ENCODE peak calls at places on chromosomes 7 and 10, in eight cellular contexts. One of them, this sample, is unnamed.

GRCh38 chr10:75528392-75528791 is 97.0 kb downstream of the LRMDA start:
- DNase-seq in A549: no peak
- DNase-seq in fibroblast of lung: no peak
- DNase-seq in IMR-90: no peak
- DNase-seq in H9: no peak
- DNase-seq in hepatocyte: no peak
- DNase-seq in MM.1S: no peak
- DNase-seq in PC-3: no peak
- DNase-seq in this sample: no peak

GRCh38 chr10:58791137-58791536 is 278.5 kb downstream of the BICC1 start:
- DNase-seq in A549: no peak
- DNase-seq in MM.1S: no peak
- DNase-seq in PC-3: peak; percentile 96
- DNase-seq in fibroblast of lung: peak; percentile 74
- DNase-seq in IMR-90: peak; percentile 55
- DNase-seq in H9: no peak
- DNase-seq in hepatocyte: no peak
- DNase-seq in this sample: peak; percentile 30

GRCh38 chr10:83983578-83984255 is 155.6 kb upstream of the GHITM start:
- DNase-seq in H9: peak; percentile 66
- DNase-seq in fibroblast of lung: no peak
- DNase-seq in hepatocyte: no peak
- DNase-seq in PC-3: no peak
- DNase-seq in A549: no peak
- DNase-seq in IMR-90: no peak
- DNase-seq in MM.1S: no peak
- DNase-seq in this sample: peak; percentile 87

GRCh38 chr10:75877877-75878276 is 446.5 kb downstream of the LRMDA start:
- DNase-seq in IMR-90: no peak
- DNase-seq in fibroblast of lung: no peak
- DNase-seq in PC-3: no peak
- DNase-seq in A549: no peak
- DNase-seq in H9: no peak
- DNase-seq in MM.1S: no peak
- DNase-seq in hepatocyte: no peak
- DNase-seq in this sample: no peak

GRCh38 chr7:152383341-152384234 is 52.2 kb downstream of the KMT2C start:
- DNase-seq in IMR-90: peak; percentile 95
- DNase-seq in H9: no peak
- DNase-seq in hepatocyte: no peak
- DNase-seq in PC-3: no peak
- DNase-seq in A549: no peak
- DNase-seq in fibroblast of lung: peak; percentile 94
- DNase-seq in MM.1S: no peak
- DNase-seq in this sample: peak; percentile 52

GRCh38 chr10:84308481-84309304 is 19.7 kb upstream of the CCSER2 start:
- DNase-seq in hepatocyte: no peak
- DNase-seq in PC-3: peak; percentile 48
- DNase-seq in H9: no peak
- DNase-seq in A549: no peak
- DNase-seq in IMR-90: peak; percentile 92
- DNase-seq in fibroblast of lung: peak; percentile 77
- DNase-seq in MM.1S: no peak
- DNase-seq in this sample: peak; percentile 24

GRCh38 chr10:36759111-36759805 is 366.1 kb upstream of the ANKRD30A start:
- DNase-seq in hepatocyte: no peak
- DNase-seq in PC-3: peak; percentile 100
- DNase-seq in fibroblast of lung: peak; percentile 77
- DNase-seq in H9: no peak
- DNase-seq in A549: peak; percentile 5
- DNase-seq in MM.1S: no peak
- DNase-seq in IMR-90: peak; percentile 93
- DNase-seq in this sample: peak; percentile 56

GRCh38 chr7:108415821-108416536 is 40.3 kb downstream of the NRCAM start:
- DNase-seq in H9: no peak
- DNase-seq in MM.1S: peak; percentile 93
- DNase-seq in A549: peak; percentile 56
- DNase-seq in fibroblast of lung: peak; percentile 47
- DNase-seq in IMR-90: no peak
- DNase-seq in hepatocyte: no peak
- DNase-seq in PC-3: peak; percentile 10
- DNase-seq in this sample: peak; percentile 81

GRCh38 chr10:125230251-125230650 is 69.9 kb upstream of the CTBP2 start:
- DNase-seq in fibroblast of lung: peak; percentile 65
- DNase-seq in hepatocyte: no peak
- DNase-seq in MM.1S: no peak
- DNase-seq in H9: no peak
- DNase-seq in IMR-90: peak; percentile 54
- DNase-seq in PC-3: no peak
- DNase-seq in A549: no peak
- DNase-seq in this sample: no peak

GRCh38 chr10:102919237-102919959 is 1.3 kb downstream of the CNNM2 start:
- DNase-seq in PC-3: no peak
- DNase-seq in MM.1S: no peak
- DNase-seq in hepatocyte: peak; percentile 42
- DNase-seq in fibroblast of lung: no peak
- DNase-seq in A549: no peak
- DNase-seq in IMR-90: peak; percentile 25
- DNase-seq in H9: peak; percentile 41
- DNase-seq in this sample: no peak

GRCh38 chr10:122853665-122854313 is 8.1 kb upstream of the CUZD1 start:
- DNase-seq in MM.1S: no peak
- DNase-seq in hepatocyte: no peak
- DNase-seq in A549: no peak
- DNase-seq in fibroblast of lung: peak; percentile 47
- DNase-seq in IMR-90: peak; percentile 63
- DNase-seq in H9: no peak
- DNase-seq in PC-3: peak; percentile 33
- DNase-seq in this sample: no peak

GRCh38 chr10:98391578-98391991 is 23.4 kb downstream of the PYROXD2 start:
- DNase-seq in hepatocyte: no peak
- DNase-seq in MM.1S: no peak
- DNase-seq in fibroblast of lung: peak; percentile 57
- DNase-seq in PC-3: no peak
- DNase-seq in IMR-90: peak; percentile 49
- DNase-seq in H9: no peak
- DNase-seq in A549: no peak
- DNase-seq in this sample: peak; percentile 43

GRCh38 chr7:48139461-48139860 is 31.8 kb upstream of the ABCA13 start:
- DNase-seq in MM.1S: peak; percentile 17
- DNase-seq in fibroblast of lung: peak; percentile 12
- DNase-seq in H9: peak; percentile 62
- DNase-seq in A549: peak; percentile 16
- DNase-seq in IMR-90: peak; percentile 28
- DNase-seq in PC-3: peak; percentile 56
- DNase-seq in hepatocyte: peak; percentile 25
- DNase-seq in this sample: no peak

DNA sequence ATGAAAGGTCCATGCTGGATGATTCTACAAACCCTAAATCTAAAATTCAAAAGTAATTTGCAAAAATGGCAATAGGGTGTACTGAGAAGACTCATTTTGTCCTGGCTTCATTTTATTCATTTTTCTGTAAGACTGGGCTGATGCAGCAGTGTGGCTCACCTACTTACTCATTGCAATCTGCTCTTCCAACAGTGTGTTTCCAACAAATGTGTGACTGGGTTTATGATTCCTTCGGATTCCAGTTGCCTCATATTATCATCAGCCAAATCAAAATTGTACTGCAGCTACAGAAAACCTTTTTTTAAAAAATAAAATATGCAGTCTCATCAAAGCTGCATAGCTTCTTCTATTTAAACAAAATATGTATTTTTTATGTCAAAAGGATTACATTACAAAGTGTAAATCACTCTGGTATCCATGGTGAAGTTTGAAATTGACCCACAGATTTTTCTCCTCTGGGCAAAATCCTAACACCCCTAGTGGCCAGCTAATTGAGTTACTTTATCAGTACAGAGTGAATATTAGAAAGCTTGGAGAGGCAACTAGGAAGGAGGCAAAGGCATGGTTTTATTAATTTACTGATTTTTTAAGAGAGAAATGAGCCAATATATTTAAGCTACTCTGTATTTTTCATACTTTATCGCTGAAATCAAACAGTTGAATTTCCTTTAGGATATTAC is 390.3 kb downstream of the MAGI2 start:
- DNase-seq in MM.1S: no peak
- DNase-seq in IMR-90: peak; percentile 58
- DNase-seq in A549: no peak
- DNase-seq in H9: no peak
- DNase-seq in PC-3: no peak
- DNase-seq in hepatocyte: no peak
- DNase-seq in fibroblast of lung: no peak
- DNase-seq in this sample: no peak
- TF ChIP-seq CTCF in MM.1S: peak; percentile 17
- TF ChIP-seq CTCF in IMR-90: peak; percentile 10
- TF ChIP-seq CTCF in A549: no peak
- TF ChIP-seq CTCF in H9: peak; percentile 59
- TF ChIP-seq CTCF in PC-3: peak; percentile 46
- TF ChIP-seq CTCF in hepatocyte: no peak
- TF ChIP-seq CTCF in fibroblast of lung: no peak
- TF ChIP-seq CTCF in this sample: peak; percentile 23

DNA sequence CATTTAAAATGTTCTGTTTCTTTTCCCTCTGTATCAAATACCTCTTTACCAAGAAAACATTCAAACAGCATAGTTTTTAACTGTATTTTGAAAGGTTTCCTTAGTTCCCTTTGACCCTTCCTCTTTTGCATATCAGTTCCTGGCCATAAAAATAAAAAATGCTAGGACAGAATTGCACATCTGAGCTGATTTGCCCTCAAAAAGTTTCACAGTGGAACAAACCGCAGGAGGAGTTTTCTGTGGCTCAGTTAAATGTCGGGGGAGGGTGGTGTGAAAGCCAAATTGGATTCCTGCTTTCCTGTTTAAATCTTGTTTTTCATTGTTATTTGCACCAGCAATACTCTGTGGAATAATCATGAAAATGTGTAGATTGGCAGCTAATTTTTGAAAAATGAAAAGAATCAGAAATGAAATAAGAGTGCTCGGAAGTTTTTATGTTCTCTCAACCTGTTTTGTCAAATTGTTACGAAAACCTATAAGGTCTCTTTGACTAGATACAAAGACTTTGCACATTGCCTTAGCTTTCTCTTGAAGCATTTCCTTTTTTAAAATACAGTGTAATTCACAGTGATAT is 8.2 kb downstream of the IKZF1 start:
- DNase-seq in fibroblast of lung: no peak
- DNase-seq in MM.1S: peak; percentile 52
- DNase-seq in IMR-90: no peak
- DNase-seq in H9: no peak
- DNase-seq in hepatocyte: no peak
- DNase-seq in PC-3: no peak
- DNase-seq in A549: no peak
- DNase-seq in this sample: no peak
- H3K27ac ChIP-seq in fibroblast of lung: no peak overlapping the region
- H3K27ac ChIP-seq in MM.1S: peak overlapping the region; percentile 81
- H3K27ac ChIP-seq in IMR-90: no peak overlapping the region
- H3K27ac ChIP-seq in H9: no peak overlapping the region
- H3K27ac ChIP-seq in hepatocyte: no peak overlapping the region
- H3K27ac ChIP-seq in PC-3: no peak overlapping the region
- H3K27ac ChIP-seq in A549: no peak overlapping the region
- H3K27ac ChIP-seq in this sample: no peak overlapping the region

GRCh38 chr10:117441812-117442443 is 66.7 kb upstream of the PDZD8 start:
- DNase-seq in fibroblast of lung: no peak
- DNase-seq in A549: peak; percentile 21
- DNase-seq in PC-3: peak; percentile 50
- DNase-seq in IMR-90: no peak
- DNase-seq in MM.1S: no peak
- DNase-seq in H9: no peak
- DNase-seq in hepatocyte: peak; percentile 14
- DNase-seq in this sample: peak; percentile 94

GRCh38 chr10:117444497-117445040 is 69.3 kb upstream of the PDZD8 start:
- DNase-seq in A549: no peak
- DNase-seq in MM.1S: no peak
- DNase-seq in H9: no peak
- DNase-seq in PC-3: no peak
- DNase-seq in fibroblast of lung: no peak
- DNase-seq in IMR-90: no peak
- DNase-seq in hepatocyte: no peak
- DNase-seq in this sample: no peak

GRCh38 chr10:117442521-117442920 is 67.3 kb upstream of the PDZD8 start:
- DNase-seq in hepatocyte: no peak
- DNase-seq in H9: peak; percentile 36
- DNase-seq in fibroblast of lung: no peak
- DNase-seq in MM.1S: no peak
- DNase-seq in A549: no peak
- DNase-seq in PC-3: no peak
- DNase-seq in IMR-90: no peak
- DNase-seq in this sample: peak; percentile 41

GRCh38 chr10:117442944-117443676 is 67.9 kb upstream of the PDZD8 start:
- DNase-seq in MM.1S: peak; percentile 46
- DNase-seq in IMR-90: peak; percentile 32
- DNase-seq in fibroblast of lung: peak; percentile 29
- DNase-seq in PC-3: peak; percentile 59
- DNase-seq in H9: peak; percentile 89
- DNase-seq in hepatocyte: peak; percentile 88
- DNase-seq in A549: peak; percentile 84
- DNase-seq in this sample: peak; percentile 78

DNA sequence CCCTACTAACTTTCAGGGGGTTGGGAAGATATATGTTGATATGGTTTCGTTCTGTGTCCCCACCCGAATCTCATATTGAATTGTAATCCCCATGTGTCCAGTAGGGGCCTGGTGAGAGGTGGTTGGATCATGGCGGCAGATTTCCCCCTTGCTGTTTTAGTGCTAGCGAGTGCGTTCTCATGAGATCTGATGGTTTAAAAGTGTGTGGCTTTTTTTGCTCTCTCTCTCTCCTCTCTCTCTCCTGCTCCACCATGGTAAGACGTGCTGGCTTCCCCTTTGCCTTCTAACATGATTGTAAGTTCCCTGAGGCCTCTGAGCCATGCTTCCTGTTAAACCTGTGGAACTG is 68.4 kb upstream of the PDZD8 start:
- DNase-seq in hepatocyte: no peak
- DNase-seq in IMR-90: no peak
- DNase-seq in MM.1S: no peak
- DNase-seq in H9: no peak
- DNase-seq in PC-3: no peak
- DNase-seq in fibroblast of lung: no peak
- DNase-seq in A549: no peak
- DNase-seq in this sample: no peak
- H3K4me2 ChIP-seq in hepatocyte: no peak overlapping the region
- H3K4me2 ChIP-seq in IMR-90: no peak overlapping the region
- H3K4me2 ChIP-seq in MM.1S: peak overlapping the region; percentile 84
- H3K4me2 ChIP-seq in H9: no peak overlapping the region
- H3K4me2 ChIP-seq in PC-3: no peak overlapping the region
- H3K4me2 ChIP-seq in fibroblast of lung: no peak overlapping the region
- H3K4me2 ChIP-seq in A549: no peak overlapping the region
- H3K4me2 ChIP-seq in this sample: no peak overlapping the region

GRCh38 chr7:74360008-74360407 is 70.8 kb downstream of the CLIP2 start:
- DNase-seq in fibroblast of lung: no peak
- DNase-seq in hepatocyte: no peak
- DNase-seq in MM.1S: no peak
- DNase-seq in A549: no peak
- DNase-seq in PC-3: no peak
- DNase-seq in H9: no peak
- DNase-seq in IMR-90: no peak
- DNase-seq in this sample: no peak

GRCh38 chr7:74365320-74366022 is 76.3 kb downstream of the CLIP2 start:
- DNase-seq in A549: peak; percentile 95
- DNase-seq in H9: peak; percentile 95
- DNase-seq in IMR-90: peak; percentile 43
- DNase-seq in PC-3: peak; percentile 40
- DNase-seq in hepatocyte: peak; percentile 83
- DNase-seq in fibroblast of lung: peak; percentile 37
- DNase-seq in MM.1S: peak; percentile 80
- DNase-seq in this sample: no peak

GRCh38 chr7:74362262-74362661 is 73.1 kb downstream of the CLIP2 start:
- DNase-seq in IMR-90: no peak
- DNase-seq in MM.1S: no peak
- DNase-seq in A549: no peak
- DNase-seq in hepatocyte: no peak
- DNase-seq in fibroblast of lung: no peak
- DNase-seq in PC-3: no peak
- DNase-seq in H9: no peak
- DNase-seq in this sample: no peak

GRCh38 chr7:74364061-74364460 is 74.9 kb downstream of the CLIP2 start:
- DNase-seq in hepatocyte: no peak
- DNase-seq in fibroblast of lung: no peak
- DNase-seq in A549: peak; percentile 75
- DNase-seq in PC-3: peak; percentile 15
- DNase-seq in H9: peak; percentile 59
- DNase-seq in IMR-90: no peak
- DNase-seq in MM.1S: no peak
- DNase-seq in this sample: no peak
- TF ChIP-seq CTCF in hepatocyte: peak; percentile 4
- TF ChIP-seq CTCF in fibroblast of lung: no peak
- TF ChIP-seq CTCF in A549: no peak
- TF ChIP-seq CTCF in PC-3: peak; percentile 29
- TF ChIP-seq CTCF in H9: peak; percentile 50
- TF ChIP-seq CTCF in IMR-90: no peak
- TF ChIP-seq CTCF in MM.1S: peak; percentile 24
- TF ChIP-seq CTCF in this sample: no peak